ENCODE peak calls at places on chromosomes 3 and 15, in four cellular contexts. C is GM12878, Q is K562, A is HepG2. Z is an unnamed sample.

GRCh38 chr3:17336291-17336690 is 406.1 kb downstream of the TBC1D5 start:
- DNase-seq in C (no peak), A (no peak), Q (no peak), Z (no peak)

GRCh38 chr3:11982341-11982948 is 21.7 kb upstream of the SYN2 start:
- DNase-seq in C (no peak), Q (no peak), A (no peak), Z (no peak)

GRCh38 chr3:66053009-66053782 is 14.5 kb upstream of the MAGI1 start:
- DNase-seq in C (no peak), A (no peak), Q (no peak), Z (no peak)

GRCh38 chr3:52119826-52120225 is 34.4 kb downstream of the POC1A start:
- DNase-seq in Q (no peak), A (no peak), C (no peak), Z (no peak)

GRCh38 chr3:50815844-50816243 is 141.1 kb downstream of the DOCK3 start:
- DNase-seq in A (no peak), Q (no peak), C (no peak), Z (no peak)

GRCh38 chr15:48984021-48984420 is 20.3 kb upstream of the SHC4 start:
- DNase-seq in A (no peak), Q (no peak), C (no peak), Z (no peak)

GRCh38 chr3:136783708-136784191 is 31.6 kb upstream of the STAG1 start:
- DNase-seq in C (no peak), Q (no peak), A (no peak), Z (no peak)

GRCh38 chr3:79367066-79367465 is 400.7 kb downstream of the ROBO1 start:
- DNase-seq in A (no peak), Q (no peak), C (no peak), Z (no peak)

GRCh38 chr3:126125341-126125740 is 41.4 kb upstream of the SLC41A3 start:
- DNase-seq in Q (no peak), A (no peak), C (no peak), Z (no peak)

GRCh38 chr3:148319161-148319915 is 378.4 kb upstream of the AGTR1 start:
- DNase-seq in Q (no peak), C (peak; percentile 89), A (no peak), Z (no peak)

GRCh38 chr3:65751123-65751700 is 287.5 kb downstream of the MAGI1 start:
- DNase-seq in A (peak; percentile 47), Q (peak; percentile 46), C (no peak), Z (peak; percentile 63)

GRCh38 chr15:99320374-99321215 is 69.3 kb downstream of the LRRC28 start:
- DNase-seq in C (no peak), Q (no peak), A (no peak), Z (no peak)

GRCh38 chr3:25781145-25781757 is 2.0 kb downstream of the NGLY1 start:
- DNase-seq in A (no peak), Q (no peak), C (no peak), Z (no peak)

GRCh38 chr3:140922634-140923033 is 19.0 kb upstream of the SLC25A36 start:
- DNase-seq in A (no peak), Q (peak; percentile 19), C (no peak), Z (no peak)

GRCh38 chr3:111662012-111662411 is 66.9 kb upstream of the ZBED2 start:
- DNase-seq in C (no peak), Q (no peak), A (no peak), Z (no peak)

GRCh38 chr3:124362418-124362817 is 367.8 kb upstream of the UMPS start:
- DNase-seq in A (no peak), Q (no peak), C (no peak), Z (no peak)

GRCh38 chr3:37876279-37876678 is 14.6 kb downstream of the CTDSPL start:
- DNase-seq in A (no peak), C (no peak), Q (no peak), Z (no peak)

GRCh38 chr3:157921767-157922166 is 184.5 kb downstream of the SHOX2 start:
- DNase-seq in C (no peak), A (no peak), Q (no peak), Z (no peak)

GRCh38 chr3:87367752-87368151 is 91.4 kb upstream of the POU1F1 start:
- DNase-seq in A (no peak), C (no peak), Q (no peak), Z (no peak)

GRCh38 chr15:58462547-58462946 is 30.8 kb downstream of the LIPC start:
- DNase-seq in C (no peak), Q (no peak), A (no peak), Z (no peak)

GRCh38 chr3:64655160-64655559 is 32.6 kb downstream of the ADAMTS9 start:
- DNase-seq in C (no peak), Q (no peak), A (no peak), Z (no peak)

DNA sequence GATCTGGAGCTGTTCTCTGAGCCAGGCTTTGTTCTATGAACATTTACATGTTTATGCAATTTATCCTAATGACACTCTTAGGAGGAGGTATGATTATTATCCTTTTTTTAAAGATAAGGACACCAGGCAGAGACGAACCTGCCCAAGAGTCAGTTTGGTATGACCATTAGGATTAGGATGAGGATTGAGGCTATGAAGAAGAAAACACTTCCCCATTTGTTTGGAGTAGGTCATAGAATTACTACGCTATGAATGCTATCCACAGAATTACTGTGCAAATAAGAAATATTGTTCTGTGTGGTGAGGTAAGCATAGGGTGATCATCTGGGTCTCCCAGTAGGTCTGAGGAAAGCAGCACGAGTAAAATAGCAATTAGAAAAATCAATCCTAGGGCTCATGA is 24.0 kb downstream of the EIF4E3 start:
- DNase-seq in A (no peak), Q (no peak), C (no peak), Z (no peak)
- TF ChIP-seq TARDBP in A (no peak), Q (no peak), C (no peak), Z (no peak)

GRCh38 chr15:61226313-61227250 is 2.5 kb downstream of the RORA start:
- DNase-seq in Q (no peak), C (no peak), A (no peak), Z (no peak)
- TF ChIP-seq SP1 in Q (no peak), C (no peak), A (no peak), Z (no peak)

GRCh38 chr3:105865016-105865623 is 3.7 kb downstream of the CBLB start:
- DNase-seq in Q (no peak), C (no peak), A (no peak), Z (no peak)

GRCh38 chr3:105865867-105866350 is 2.9 kb downstream of the CBLB start:
- DNase-seq in C (no peak), Q (no peak), A (no peak), Z (no peak)

GRCh38 chr3:105867690-105868449 is 942 bp downstream of the CBLB start:
- DNase-seq in A (no peak), C (no peak), Q (no peak), Z (no peak)

GRCh38 chr3:105868450-105868744 is 415 bp downstream of the CBLB start:
- DNase-seq in Q (peak; percentile 12), A (peak; percentile 35), C (no peak), Z (peak; percentile 42)

GRCh38 chr3:105866656-105867653 is 1.9 kb downstream of the CBLB start:
- DNase-seq in Q (peak; percentile 22), A (peak; percentile 72), C (peak; percentile 80), Z (no peak)
- TF ChIP-seq TARDBP in Q (no peak), A (no peak), C (no peak), Z (no peak)

GRCh38 chr15:90883526-90883931 is 775 bp upstream of the FES start:
- DNase-seq in Q (no peak), A (no peak), C (no peak), Z (no peak)
- TF ChIP-seq SP1 in Q (no peak), A (no peak), C (no peak), Z (no peak)

DNA sequence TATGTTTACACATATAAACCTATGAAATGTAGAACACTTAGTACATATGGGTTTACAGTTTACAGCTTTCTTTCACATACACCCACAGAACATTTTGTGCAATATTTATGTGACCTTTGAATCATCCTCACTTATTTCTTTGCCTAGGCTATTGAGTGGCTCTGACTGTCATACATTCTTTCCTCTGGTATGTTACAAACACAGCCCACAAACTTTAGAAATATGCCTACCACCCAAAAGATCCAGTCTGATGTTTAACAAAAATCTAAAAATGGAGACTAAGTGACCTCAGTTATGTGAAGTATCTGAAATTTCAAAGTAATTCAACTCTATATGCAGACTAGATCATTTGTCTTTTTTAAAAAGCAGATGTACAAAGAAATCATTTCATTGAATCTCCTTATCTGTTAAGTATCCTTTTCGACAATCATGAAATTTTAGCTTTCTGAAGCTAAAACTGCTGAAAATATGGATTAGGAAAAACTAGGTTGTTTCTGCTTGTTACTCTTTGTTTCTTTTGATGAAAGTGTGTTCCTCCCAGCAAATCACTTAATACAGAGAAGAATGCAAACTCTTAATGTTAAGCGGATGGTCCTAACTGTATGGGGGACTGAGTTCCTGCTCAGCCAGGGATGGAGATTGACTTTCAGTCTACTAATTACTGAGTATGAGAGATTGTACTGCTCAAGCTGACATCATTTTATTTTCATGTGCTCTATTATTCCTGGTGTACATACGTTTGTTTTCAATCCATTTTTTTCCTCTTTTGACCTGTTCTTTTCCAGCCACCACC is 27.7 kb downstream of the CCDC54 start:
- DNase-seq in C (no peak), Q (no peak), A (no peak), Z (no peak)
- TF ChIP-seq TARDBP in C (no peak), Q (no peak), A (no peak), Z (no peak)

DNA sequence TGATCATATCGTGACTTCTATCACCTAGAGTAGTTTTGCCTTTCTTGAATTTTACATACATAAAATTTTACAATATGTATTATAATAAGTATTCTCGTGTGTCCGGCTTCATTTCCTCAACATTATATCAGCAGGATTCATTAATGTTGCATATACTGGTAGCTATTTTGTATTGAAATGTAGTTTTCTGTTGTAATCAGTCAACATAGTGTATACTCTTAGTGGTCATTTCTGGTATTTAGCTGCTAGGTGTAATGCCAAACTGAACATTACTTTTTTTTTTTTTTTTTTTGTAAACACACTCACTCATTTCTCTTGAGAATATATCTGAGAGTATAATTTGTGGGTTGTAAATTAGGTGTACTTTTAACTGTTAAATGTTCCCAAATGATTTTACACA is 70.1 kb downstream of the CGNL1 start:
- DNase-seq in Q (no peak), C (no peak), A (no peak), Z (no peak)
- TF ChIP-seq SP1 in Q (no peak), C (no peak), A (no peak), Z (no peak)

Z was measured in HEK293T.